ENCODE peak calls at places on chromosomes 12 and 14, in six cellular contexts. M is fibroblast of lung, I is endothelial cell of umbilical vein, U is ascending aorta, Z is tibial artery, N is NT2/D1. X is an unnamed sample.

GRCh38 chr12:120364487-120364886 is 4.5 kb downstream of the MSI1 start:
- DNase-seq in M (no peak), I (no peak), U (no peak), Z (no peak), N (no peak), X (no peak)

GRCh38 chr12:16573652-16574077 is 32.3 kb downstream of the LMO3 start:
- DNase-seq in M (no peak), I (no peak), U (peak; percentile 74), Z (peak; percentile 73), N (peak; percentile 70), X (no peak)

GRCh38 chr12:951166-951565 is 1.7 kb upstream of the RAD52 start:
- DNase-seq in M (no peak), I (no peak), U (no peak), Z (no peak), N (no peak), X (no peak)

GRCh38 chr12:71888521-71888920 is 49.0 kb downstream of the TBC1D15 start:
- DNase-seq in M (no peak), I (no peak), U (no peak), Z (no peak), N (no peak), X (no peak)

GRCh38 chr12:121124402-121125109 is 8.1 kb upstream of the P2RX7 start:
- DNase-seq in M (peak; percentile 93), I (peak; percentile 70), U (no peak), Z (no peak), N (peak; percentile 46), X (no peak)

GRCh38 chr12:15966426-15966825 is 55.3 kb downstream of the DERA start:
- DNase-seq in M (peak; percentile 77), I (peak; percentile 32), U (no peak), Z (no peak), N (no peak), X (no peak)

GRCh38 chr14:61213116-61213720 is 67.9 kb downstream of the TMEM30B start:
- DNase-seq in M (no peak), I (no peak), U (no peak), Z (no peak), N (no peak), X (no peak)

GRCh38 chr14:50249118-50249775 is 17.9 kb upstream of the SOS2 start:
- DNase-seq in M (no peak), I (no peak), U (no peak), Z (no peak), N (no peak), X (no peak)

GRCh38 chr12:58860050-58860787 is 60.1 kb downstream of the LRIG3 start:
- DNase-seq in M (no peak), I (no peak), U (no peak), Z (no peak), N (no peak), X (no peak)

GRCh38 chr14:72451081-72451972 is 442.6 kb downstream of the DPF3 start:
- DNase-seq in M (peak; percentile 60), I (no peak), U (peak; percentile 50), Z (no peak), N (no peak), X (peak; percentile 28)

GRCh38 chr14:104966261-104967143 is 11.7 kb downstream of the AHNAK2 start:
- DNase-seq in M (no peak), I (no peak), U (no peak), Z (no peak), N (no peak), X (no peak)

GRCh38 chr12:113896841-113897240 is 69.3 kb downstream of the RBM19 start:
- DNase-seq in M (no peak), I (no peak), U (no peak), Z (no peak), N (no peak), X (no peak)

GRCh38 chr12:90677055-90677454 is 277.9 kb downstream of the CCER1 start:
- DNase-seq in M (no peak), I (no peak), U (no peak), Z (no peak), N (no peak), X (no peak)

GRCh38 chr12:52228366-52228765 is 4.7 kb upstream of the KRT7 start:
- DNase-seq in M (no peak), I (no peak), U (no peak), Z (no peak), N (no peak), X (no peak)
- H3K4me1 ChIP-seq in M (peaks cover 27% of the 10 kb centered on the region), I (peaks cover 34% of the 10 kb centered on the region), U (peaks cover 49% of the 10 kb centered on the region), Z (peaks cover 38% of the 10 kb centered on the region), N (peaks cover 19% of the 10 kb centered on the region), X (no peaks in the 10 kb centered on the region)

DNA sequence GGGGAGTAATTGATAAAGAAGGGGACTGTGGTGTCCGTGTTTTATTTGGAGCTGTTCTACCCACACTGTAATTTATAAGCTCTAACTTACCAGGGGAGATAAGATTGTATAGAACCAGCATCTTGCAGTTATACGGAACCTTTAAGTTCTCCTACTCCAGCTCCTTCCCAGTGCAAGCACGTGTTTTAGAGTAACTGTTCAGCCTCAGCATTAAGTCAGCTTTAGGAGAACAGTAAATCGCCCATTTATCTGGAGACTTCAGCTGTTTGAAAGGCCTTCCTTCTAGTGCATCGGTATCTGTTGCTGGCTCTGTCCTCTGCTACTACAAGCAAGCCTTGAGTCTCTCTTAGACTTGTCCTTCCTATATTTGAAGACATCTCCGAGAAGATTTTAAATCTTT is 95.6 kb downstream of the ETV6 start:
- DNase-seq in M (no peak), I (no peak), U (no peak), Z (no peak), N (no peak), X (no peak)
- H3K4me1 ChIP-seq in M (peaks cover 2% of the 10 kb centered on the region), I (peaks cover 40% of the 10 kb centered on the region), U (peaks cover 43% of the 10 kb centered on the region), Z (peaks cover 69% of the 10 kb centered on the region), N (peaks cover 8% of the 10 kb centered on the region), X (peaks cover 16% of the 10 kb centered on the region)

DNA sequence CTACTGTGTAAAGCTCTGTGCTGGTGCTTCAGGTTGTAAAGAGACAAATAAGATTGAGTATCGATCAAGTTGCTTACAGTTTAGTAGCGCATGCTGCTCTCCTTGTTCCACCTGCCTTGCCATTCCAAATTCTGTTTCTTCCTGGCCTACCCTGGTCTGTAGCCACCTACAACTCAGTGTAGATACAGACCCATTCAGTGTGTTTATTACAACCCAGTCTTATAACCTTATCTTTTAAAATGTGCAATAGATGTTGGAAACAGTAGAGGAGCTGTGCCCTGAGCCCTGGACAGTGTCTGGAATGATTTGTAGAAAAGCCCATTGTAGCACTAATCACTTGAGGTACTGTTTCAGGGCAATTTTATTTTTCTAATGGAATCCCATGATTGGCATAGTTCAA is 68.5 kb downstream of the DIP2B start:
- DNase-seq in M (no peak), I (no peak), U (no peak), Z (no peak), N (no peak), X (no peak)
- H3K4me1 ChIP-seq in M (peaks cover 31% of the 10 kb centered on the region), I (peaks cover 13% of the 10 kb centered on the region), U (peaks cover 43% of the 10 kb centered on the region), Z (peaks cover 56% of the 10 kb centered on the region), N (peaks cover 12% of the 10 kb centered on the region), X (peaks cover 39% of the 10 kb centered on the region)

GRCh38 chr12:117744418-117744817 is 224.4 kb downstream of the KSR2 start:
- DNase-seq in M (no peak), I (no peak), U (no peak), Z (no peak), N (no peak), X (no peak)

GRCh38 chr12:117738233-117738632 is 230.6 kb downstream of the KSR2 start:
- DNase-seq in M (no peak), I (no peak), U (no peak), Z (no peak), N (no peak), X (no peak)

GRCh38 chr12:117743746-117744145 is 225.0 kb downstream of the KSR2 start:
- DNase-seq in M (no peak), I (no peak), U (no peak), Z (no peak), N (no peak), X (no peak)

DNA sequence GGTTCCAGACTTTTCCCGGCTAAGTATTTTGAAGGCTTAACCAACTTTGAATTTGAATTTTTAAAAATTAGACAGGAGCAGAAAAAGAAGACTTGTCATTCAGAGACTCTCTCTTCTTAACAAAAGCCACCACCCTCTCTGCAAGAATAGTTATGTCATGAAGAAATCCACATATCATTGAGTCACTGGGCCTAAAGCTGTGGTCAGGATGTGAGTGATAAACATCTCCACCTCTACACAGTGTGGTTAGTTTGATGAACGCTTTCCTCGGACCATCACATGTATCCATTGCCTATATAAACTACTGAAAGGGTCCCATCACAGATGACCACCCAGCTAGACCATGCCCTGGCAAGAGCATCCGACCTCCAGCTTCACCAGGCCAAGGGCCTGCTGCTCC is 226.1 kb downstream of the KSR2 start:
- DNase-seq in M (no peak), I (no peak), U (no peak), Z (no peak), N (no peak), X (no peak)
- H3K4me1 ChIP-seq in M (no peaks in the 10 kb centered on the region), I (no peaks in the 10 kb centered on the region), U (no peaks in the 10 kb centered on the region), Z (no peaks in the 10 kb centered on the region), N (no peaks in the 10 kb centered on the region), X (no peaks in the 10 kb centered on the region)

GRCh38 chr12:12890815-12891645 is at the start of gene GPRC5A:
- DNase-seq in M (peak; percentile 95), I (peak; percentile 96), U (peak; percentile 99), Z (peak; percentile 95), N (peak; percentile 83), X (peak; percentile 61)

GRCh38 chr12:12890492-12890814 is 909 bp upstream of the GPRC5A start:
- DNase-seq in M (no peak), I (peak; percentile 83), U (no peak), Z (no peak), N (no peak), X (no peak)

GRCh38 chr12:12885060-12885792 is 6.1 kb upstream of the GPRC5A start:
- DNase-seq in M (peak; percentile 41), I (no peak), U (no peak), Z (no peak), N (no peak), X (no peak)

GRCh38 chr12:12889701-12890100 is 1.7 kb upstream of the GPRC5A start:
- DNase-seq in M (no peak), I (no peak), U (no peak), Z (no peak), N (no peak), X (no peak)

DNA sequence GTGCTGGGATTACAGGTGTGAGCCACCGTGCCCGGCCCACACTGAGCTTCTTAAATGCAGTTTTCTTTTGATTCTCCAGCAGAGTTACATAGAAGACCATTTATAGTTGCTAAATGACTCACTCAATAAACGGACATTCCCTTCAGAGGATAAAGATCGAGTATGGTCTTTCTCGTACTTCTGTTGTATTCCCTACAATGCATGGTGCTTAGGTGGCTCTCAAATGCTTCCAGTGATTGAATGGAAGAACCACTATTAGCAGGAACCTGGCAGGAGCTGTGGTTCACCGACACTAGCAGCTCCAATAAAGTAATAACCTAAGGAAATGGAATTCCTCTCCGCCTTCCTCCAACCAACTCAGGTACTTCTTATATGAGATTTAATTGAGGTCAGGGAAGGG is 3.9 kb upstream of the GPRC5A start:
- DNase-seq in M (no peak), I (no peak), U (no peak), Z (no peak), N (no peak), X (no peak)
- H3K4me1 ChIP-seq in M (peaks cover 6% of the 10 kb centered on the region), I (peaks cover 34% of the 10 kb centered on the region), U (no peaks in the 10 kb centered on the region), Z (peaks cover 10% of the 10 kb centered on the region), N (peaks cover 11% of the 10 kb centered on the region), X (peaks cover 15% of the 10 kb centered on the region)

GRCh38 chr14:69289811-69290520 is 30.0 kb downstream of the GALNT16 start:
- DNase-seq in M (no peak), I (no peak), U (no peak), Z (no peak), N (no peak), X (no peak)
- H3K4me1 ChIP-seq in M (peaks cover 3% of the 10 kb centered on the region), I (no peaks in the 10 kb centered on the region), U (peaks cover 11% of the 10 kb centered on the region), Z (peaks cover 15% of the 10 kb centered on the region), N (no peaks in the 10 kb centered on the region), X (no peaks in the 10 kb centered on the region)